ENCODE peak calls at places on chromosomes 6 and 20, in five cellular contexts. Z is GM12878, O is IMR-90, N is SK-N-SH, H is K562. D is an unnamed sample.

GRCh38 chr6:33566182-33567084 is 13.6 kb downstream of the BAK1 start:
- DNase-seq in H (no peak), O (peak; percentile 60), N (no peak), Z (no peak), D (no peak)

GRCh38 chr6:107698146-107698545 is 126.0 kb downstream of the SCML4 start:
- DNase-seq in Z (no peak), N (no peak), O (peak; percentile 86), H (no peak), D (no peak)

GRCh38 chr20:17916365-17916996 is 52.1 kb downstream of the SNX5 start:
- DNase-seq in N (no peak), H (no peak), O (no peak), Z (no peak), D (no peak)

GRCh38 chr6:128950864-128951263 is 67.9 kb downstream of the LAMA2 start:
- DNase-seq in O (no peak), N (no peak), Z (no peak), H (no peak), D (no peak)

GRCh38 chr6:34791164-34791841 is 580 bp upstream of the BLTP3A start:
- DNase-seq in Z (no peak), H (peak; percentile 58), O (peak; percentile 17), N (peak; percentile 78), D (peak; percentile 49)

GRCh38 chr6:20340459-20340858 is 61.2 kb upstream of the E2F3 start:
- DNase-seq in N (no peak), H (no peak), O (no peak), Z (no peak), D (no peak)

GRCh38 chr6:155782320-155782730 is 326.7 kb upstream of the NOX3 start:
- DNase-seq in Z (no peak), O (peak; percentile 99), H (no peak), N (no peak), D (peak; percentile 19)

GRCh38 chr6:35488517-35488862 is 8.4 kb downstream of the TEAD3 start:
- DNase-seq in Z (no peak), N (no peak), H (no peak), O (no peak), D (no peak)

GRCh38 chr6:122696853-122697252 is 82.7 kb upstream of the FABP7 start:
- DNase-seq in N (no peak), H (no peak), O (peak; percentile 71), Z (no peak), D (peak; percentile 21)
- TF ChIP-seq RCOR1 in N (no peak), H (no peak), O (peak; percentile 48), Z (no peak), D (no peak)

GRCh38 chr6:55528624-55529023 is 50.4 kb downstream of the HMGCLL1 start:
- DNase-seq in H (no peak), O (peak; percentile 37), N (no peak), Z (peak; percentile 5), D (peak; percentile 67)
- TF ChIP-seq RCOR1 in H (no peak), O (no peak), N (no peak), Z (no peak), D (no peak)

DNA sequence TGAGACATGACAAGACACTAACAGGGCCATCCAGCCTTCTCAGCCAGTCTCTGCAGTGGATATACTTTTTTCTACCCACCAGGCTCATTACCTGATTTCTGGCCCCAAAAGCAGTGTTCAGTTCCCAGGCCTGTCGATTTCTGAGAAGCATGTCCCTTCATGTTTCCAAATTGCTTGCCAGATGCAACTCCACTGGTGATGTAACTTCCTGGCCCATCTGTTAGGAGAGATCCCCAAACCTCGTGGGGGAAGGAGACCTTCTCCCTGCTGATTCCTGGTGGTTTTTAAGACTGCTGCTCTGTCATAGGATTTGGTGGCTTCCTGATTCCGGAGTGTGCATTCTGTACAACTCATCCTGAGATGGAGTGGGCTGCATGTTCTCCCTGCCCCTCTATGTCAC is 31.6 kb upstream of the MRPS10 start:
- DNase-seq in O (peak; percentile 32), N (no peak), Z (no peak), H (no peak), D (no peak)
- TF ChIP-seq RCOR1 in O (no peak), N (no peak), Z (no peak), H (no peak), D (no peak)

DNA sequence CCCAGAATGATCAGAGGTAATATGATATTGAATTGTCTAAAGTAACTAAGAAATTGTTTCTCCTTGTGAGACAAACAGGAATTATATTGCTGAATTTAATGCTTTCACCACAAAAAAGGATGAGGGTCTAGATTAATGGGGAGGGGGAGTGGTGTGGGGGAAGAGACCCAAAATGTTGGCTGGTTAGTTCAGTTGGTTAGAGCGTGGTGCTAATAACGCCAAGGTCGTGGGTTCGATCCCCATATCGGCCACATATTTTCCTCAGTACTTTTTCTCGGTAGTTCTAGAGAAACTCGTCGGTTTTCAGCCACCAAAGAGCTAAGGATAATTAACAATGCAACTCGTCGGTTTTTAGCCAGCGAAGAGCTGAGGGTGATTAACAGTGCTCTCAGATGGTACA is 26.3 kb downstream of the PRSS16 start:
- DNase-seq in N (no peak), Z (no peak), H (no peak), O (no peak), D (no peak)
- TF ChIP-seq RCOR1 in N (no peak), Z (no peak), H (no peak), O (no peak), D (no peak)

D was measured in A549.